ENCODE peak calls at places on chromosome 5, in nine cellular contexts. One of them, this sample, is unnamed.

GRCh38 chr5:32909207-32909606 is 198.1 kb downstream of the NPR3 start:
- DNase-seq in cardiac fibroblast: peak
- DNase-seq in psoas muscle: no peak
- DNase-seq in astrocyte of the cerebellum: peak
- DNase-seq in GM12878: no peak
- DNase-seq in astrocyte of the spinal cord: peak
- DNase-seq in heart right ventricle: no peak
- DNase-seq in IMR-90: peak
- DNase-seq in hepatocyte: no peak
- DNase-seq in this sample: peak

GRCh38 chr5:6829150-6829784 is 116.0 kb downstream of the TENT4A start:
- DNase-seq in cardiac fibroblast: no peak
- DNase-seq in psoas muscle: no peak
- DNase-seq in astrocyte of the cerebellum: no peak
- DNase-seq in GM12878: peak
- DNase-seq in astrocyte of the spinal cord: no peak
- DNase-seq in heart right ventricle: no peak
- DNase-seq in IMR-90: no peak
- DNase-seq in hepatocyte: no peak
- DNase-seq in this sample: no peak

GRCh38 chr5:141914797-141915196 is 8.9 kb upstream of the DELE1 start:
- DNase-seq in cardiac fibroblast: no peak
- DNase-seq in psoas muscle: no peak
- DNase-seq in astrocyte of the cerebellum: no peak
- DNase-seq in GM12878: no peak
- DNase-seq in astrocyte of the spinal cord: no peak
- DNase-seq in heart right ventricle: no peak
- DNase-seq in IMR-90: no peak
- DNase-seq in hepatocyte: no peak
- DNase-seq in this sample: no peak

GRCh38 chr5:158413125-158413680 is 554.3 kb upstream of the CLINT1 start:
- DNase-seq in cardiac fibroblast: no peak
- DNase-seq in psoas muscle: no peak
- DNase-seq in astrocyte of the cerebellum: no peak
- DNase-seq in GM12878: no peak
- DNase-seq in astrocyte of the spinal cord: no peak
- DNase-seq in heart right ventricle: no peak
- DNase-seq in IMR-90: no peak
- DNase-seq in hepatocyte: no peak
- DNase-seq in this sample: no peak

GRCh38 chr5:158958048-158958994 is 141.4 kb downstream of the EBF1 start:
- DNase-seq in cardiac fibroblast: no peak
- DNase-seq in psoas muscle: no peak
- DNase-seq in astrocyte of the cerebellum: no peak
- DNase-seq in GM12878: peak
- DNase-seq in astrocyte of the spinal cord: no peak
- DNase-seq in heart right ventricle: no peak
- DNase-seq in IMR-90: no peak
- DNase-seq in hepatocyte: no peak
- DNase-seq in this sample: no peak

GRCh38 chr5:91207248-91207647 is 175.9 kb downstream of the ARRDC3 start:
- DNase-seq in cardiac fibroblast: no peak
- DNase-seq in psoas muscle: no peak
- DNase-seq in astrocyte of the cerebellum: no peak
- DNase-seq in GM12878: no peak
- DNase-seq in astrocyte of the spinal cord: no peak
- DNase-seq in heart right ventricle: no peak
- DNase-seq in IMR-90: peak
- DNase-seq in hepatocyte: no peak
- DNase-seq in this sample: no peak

GRCh38 chr5:157610990-157611389 is 35.4 kb upstream of the ADAM19 start:
- DNase-seq in cardiac fibroblast: no peak
- DNase-seq in psoas muscle: no peak
- DNase-seq in astrocyte of the cerebellum: no peak
- DNase-seq in GM12878: no peak
- DNase-seq in astrocyte of the spinal cord: no peak
- DNase-seq in heart right ventricle: no peak
- DNase-seq in IMR-90: no peak
- DNase-seq in hepatocyte: no peak
- DNase-seq in this sample: no peak

GRCh38 chr5:2238732-2239131 is 356.0 kb upstream of the IRX4 start:
- DNase-seq in cardiac fibroblast: no peak
- DNase-seq in psoas muscle: no peak
- DNase-seq in astrocyte of the cerebellum: no peak
- DNase-seq in GM12878: no peak
- DNase-seq in astrocyte of the spinal cord: no peak
- DNase-seq in heart right ventricle: no peak
- DNase-seq in IMR-90: no peak
- DNase-seq in hepatocyte: no peak
- DNase-seq in this sample: no peak

GRCh38 chr5:139877129-139877597 is 81.6 kb downstream of the PSD2 start:
- DNase-seq in cardiac fibroblast: no peak
- DNase-seq in psoas muscle: peak
- DNase-seq in astrocyte of the cerebellum: no peak
- DNase-seq in GM12878: no peak
- DNase-seq in astrocyte of the spinal cord: no peak
- DNase-seq in heart right ventricle: no peak
- DNase-seq in IMR-90: no peak
- DNase-seq in hepatocyte: no peak
- DNase-seq in this sample: no peak

GRCh38 chr5:111774525-111774924 is 17.5 kb upstream of the NREP start:
- DNase-seq in cardiac fibroblast: peak
- DNase-seq in psoas muscle: peak
- DNase-seq in astrocyte of the cerebellum: peak
- DNase-seq in GM12878: no peak
- DNase-seq in astrocyte of the spinal cord: peak
- DNase-seq in heart right ventricle: no peak
- DNase-seq in IMR-90: peak
- DNase-seq in hepatocyte: peak
- DNase-seq in this sample: no peak

GRCh38 chr5:109740329-109740728 is 50.6 kb downstream of the MAN2A1 start:
- DNase-seq in cardiac fibroblast: no peak
- DNase-seq in psoas muscle: no peak
- DNase-seq in astrocyte of the cerebellum: peak
- DNase-seq in GM12878: peak
- DNase-seq in astrocyte of the spinal cord: peak
- DNase-seq in heart right ventricle: no peak
- DNase-seq in IMR-90: peak
- DNase-seq in hepatocyte: no peak
- DNase-seq in this sample: no peak

GRCh38 chr5:59079622-59080620 is 497.0 kb downstream of the RAB3C start:
- DNase-seq in cardiac fibroblast: peak
- DNase-seq in psoas muscle: no peak
- DNase-seq in astrocyte of the cerebellum: peak
- DNase-seq in GM12878: no peak
- DNase-seq in astrocyte of the spinal cord: peak
- DNase-seq in heart right ventricle: no peak
- DNase-seq in IMR-90: peak
- DNase-seq in hepatocyte: peak
- DNase-seq in this sample: peak

GRCh38 chr5:100900796-100901731 is 2.0 kb downstream of the ST8SIA4 start:
- DNase-seq in cardiac fibroblast: peak
- DNase-seq in psoas muscle: peak
- DNase-seq in astrocyte of the cerebellum: peak
- DNase-seq in GM12878: peak
- DNase-seq in astrocyte of the spinal cord: peak
- DNase-seq in heart right ventricle: peak
- DNase-seq in IMR-90: peak
- DNase-seq in hepatocyte: peak
- DNase-seq in this sample: no peak

GRCh38 chr5:152061095-152061494 is 136.4 kb upstream of the GLRA1 start:
- DNase-seq in cardiac fibroblast: no peak
- DNase-seq in psoas muscle: no peak
- DNase-seq in astrocyte of the cerebellum: no peak
- DNase-seq in GM12878: no peak
- DNase-seq in astrocyte of the spinal cord: no peak
- DNase-seq in heart right ventricle: no peak
- DNase-seq in IMR-90: no peak
- DNase-seq in hepatocyte: no peak
- DNase-seq in this sample: no peak
- H3K4me3 ChIP-seq in cardiac fibroblast: no peak
- H3K4me3 ChIP-seq in psoas muscle: no peak
- H3K4me3 ChIP-seq in astrocyte of the cerebellum: no peak
- H3K4me3 ChIP-seq in GM12878: no peak
- H3K4me3 ChIP-seq in astrocyte of the spinal cord: no peak
- H3K4me3 ChIP-seq in heart right ventricle: no peak
- H3K4me3 ChIP-seq in IMR-90: no peak
- H3K4me3 ChIP-seq in hepatocyte: no peak
- H3K4me3 ChIP-seq in this sample: no peak

GRCh38 chr5:134374234-134374633 is 2.9 kb downstream of the UBE2B start:
- DNase-seq in cardiac fibroblast: no peak
- DNase-seq in psoas muscle: no peak
- DNase-seq in astrocyte of the cerebellum: no peak
- DNase-seq in GM12878: no peak
- DNase-seq in astrocyte of the spinal cord: no peak
- DNase-seq in heart right ventricle: no peak
- DNase-seq in IMR-90: no peak
- DNase-seq in hepatocyte: no peak
- DNase-seq in this sample: no peak
- TF ChIP-seq CTCF in cardiac fibroblast: no peak
- TF ChIP-seq CTCF in psoas muscle: no peak
- TF ChIP-seq CTCF in astrocyte of the cerebellum: no peak
- TF ChIP-seq CTCF in GM12878: no peak
- TF ChIP-seq CTCF in astrocyte of the spinal cord: peak
- TF ChIP-seq CTCF in heart right ventricle: no peak
- TF ChIP-seq CTCF in IMR-90: peak
- TF ChIP-seq CTCF in hepatocyte: peak
- TF ChIP-seq CTCF in this sample: no peak

GRCh38 chr5:67360047-67360446 is 163.4 kb upstream of the CD180 start:
- DNase-seq in cardiac fibroblast: no peak
- DNase-seq in psoas muscle: no peak
- DNase-seq in astrocyte of the cerebellum: no peak
- DNase-seq in GM12878: no peak
- DNase-seq in astrocyte of the spinal cord: no peak
- DNase-seq in heart right ventricle: no peak
- DNase-seq in IMR-90: no peak
- DNase-seq in hepatocyte: no peak
- DNase-seq in this sample: no peak

GRCh38 chr5:67363195-67363594 is 166.6 kb upstream of the CD180 start:
- DNase-seq in cardiac fibroblast: peak
- DNase-seq in psoas muscle: no peak
- DNase-seq in astrocyte of the cerebellum: no peak
- DNase-seq in GM12878: no peak
- DNase-seq in astrocyte of the spinal cord: no peak
- DNase-seq in heart right ventricle: no peak
- DNase-seq in IMR-90: no peak
- DNase-seq in hepatocyte: no peak
- DNase-seq in this sample: no peak

GRCh38 chr5:67363963-67364362 is 167.4 kb upstream of the CD180 start:
- DNase-seq in cardiac fibroblast: no peak
- DNase-seq in psoas muscle: no peak
- DNase-seq in astrocyte of the cerebellum: no peak
- DNase-seq in GM12878: no peak
- DNase-seq in astrocyte of the spinal cord: no peak
- DNase-seq in heart right ventricle: no peak
- DNase-seq in IMR-90: no peak
- DNase-seq in hepatocyte: no peak
- DNase-seq in this sample: no peak

GRCh38 chr5:67364381-67364970 is 167.9 kb upstream of the CD180 start:
- DNase-seq in cardiac fibroblast: no peak
- DNase-seq in psoas muscle: no peak
- DNase-seq in astrocyte of the cerebellum: no peak
- DNase-seq in GM12878: no peak
- DNase-seq in astrocyte of the spinal cord: no peak
- DNase-seq in heart right ventricle: no peak
- DNase-seq in IMR-90: no peak
- DNase-seq in hepatocyte: no peak
- DNase-seq in this sample: no peak

DNA sequence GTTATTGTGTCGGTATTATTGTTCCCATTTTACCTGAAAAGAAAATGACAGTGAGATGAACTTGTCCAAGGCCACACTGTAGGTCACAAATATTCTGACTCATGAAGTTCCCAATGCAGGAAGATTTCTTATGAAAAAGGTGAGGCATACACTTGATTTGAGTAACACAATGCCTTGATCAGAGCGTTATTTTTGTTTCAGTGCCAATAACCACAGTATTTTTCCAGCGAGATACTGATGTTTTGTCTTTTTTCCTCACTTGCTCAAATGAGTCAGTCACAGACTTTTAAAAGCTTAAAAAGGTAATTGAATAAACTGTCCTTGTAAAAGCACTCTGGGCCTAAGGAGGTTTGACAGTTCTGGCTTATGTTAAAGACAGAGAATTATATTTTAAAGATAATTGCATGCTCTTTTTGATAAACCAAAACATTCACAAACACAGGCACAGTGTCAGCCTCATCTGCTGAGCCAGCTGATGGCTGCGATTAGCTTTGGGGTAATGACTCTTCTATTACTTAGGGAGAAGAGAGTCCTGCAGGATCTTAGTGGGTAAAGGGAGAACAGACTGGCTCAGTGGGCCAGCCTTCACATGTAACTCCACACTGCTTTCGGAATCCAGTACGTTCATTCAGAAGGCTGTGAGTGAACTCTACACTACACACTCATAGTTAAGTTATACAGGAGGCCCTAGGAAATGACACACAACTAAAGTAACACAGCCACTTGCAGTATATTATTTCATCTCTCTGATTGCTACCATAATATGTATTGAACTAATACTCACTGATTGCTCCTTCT is 165.5 kb upstream of the CD180 start:
- DNase-seq in cardiac fibroblast: peak
- DNase-seq in psoas muscle: no peak
- DNase-seq in astrocyte of the cerebellum: peak
- DNase-seq in GM12878: no peak
- DNase-seq in astrocyte of the spinal cord: peak
- DNase-seq in heart right ventricle: no peak
- DNase-seq in IMR-90: no peak
- DNase-seq in hepatocyte: no peak
- DNase-seq in this sample: no peak
- H3K4me3 ChIP-seq in cardiac fibroblast: no peak
- H3K4me3 ChIP-seq in psoas muscle: no peak
- H3K4me3 ChIP-seq in astrocyte of the cerebellum: no peak
- H3K4me3 ChIP-seq in GM12878: no peak
- H3K4me3 ChIP-seq in astrocyte of the spinal cord: no peak
- H3K4me3 ChIP-seq in heart right ventricle: no peak
- H3K4me3 ChIP-seq in IMR-90: no peak
- H3K4me3 ChIP-seq in hepatocyte: no peak
- H3K4me3 ChIP-seq in this sample: no peak

GRCh38 chr5:33968133-33969005 is 16.1 kb downstream of the SLC45A2 start:
- DNase-seq in cardiac fibroblast: no peak
- DNase-seq in psoas muscle: no peak
- DNase-seq in astrocyte of the cerebellum: no peak
- DNase-seq in GM12878: no peak
- DNase-seq in astrocyte of the spinal cord: no peak
- DNase-seq in heart right ventricle: no peak
- DNase-seq in IMR-90: no peak
- DNase-seq in hepatocyte: no peak
- DNase-seq in this sample: no peak

GRCh38 chr5:33973271-33973670 is 11.2 kb downstream of the SLC45A2 start:
- DNase-seq in cardiac fibroblast: no peak
- DNase-seq in psoas muscle: no peak
- DNase-seq in astrocyte of the cerebellum: no peak
- DNase-seq in GM12878: no peak
- DNase-seq in astrocyte of the spinal cord: no peak
- DNase-seq in heart right ventricle: no peak
- DNase-seq in IMR-90: no peak
- DNase-seq in hepatocyte: no peak
- DNase-seq in this sample: no peak

GRCh38 chr5:33964132-33964531 is 20.4 kb downstream of the SLC45A2 start:
- DNase-seq in cardiac fibroblast: no peak
- DNase-seq in psoas muscle: no peak
- DNase-seq in astrocyte of the cerebellum: no peak
- DNase-seq in GM12878: no peak
- DNase-seq in astrocyte of the spinal cord: no peak
- DNase-seq in heart right ventricle: no peak
- DNase-seq in IMR-90: no peak
- DNase-seq in hepatocyte: no peak
- DNase-seq in this sample: no peak

GRCh38 chr5:33969572-33970452 is 14.7 kb downstream of the SLC45A2 start:
- DNase-seq in cardiac fibroblast: peak
- DNase-seq in psoas muscle: no peak
- DNase-seq in astrocyte of the cerebellum: peak
- DNase-seq in GM12878: peak
- DNase-seq in astrocyte of the spinal cord: peak
- DNase-seq in heart right ventricle: no peak
- DNase-seq in IMR-90: peak
- DNase-seq in hepatocyte: peak
- DNase-seq in this sample: no peak
- TF ChIP-seq CTCF in cardiac fibroblast: peak
- TF ChIP-seq CTCF in psoas muscle: peak
- TF ChIP-seq CTCF in astrocyte of the cerebellum: peak
- TF ChIP-seq CTCF in GM12878: peak
- TF ChIP-seq CTCF in astrocyte of the spinal cord: peak
- TF ChIP-seq CTCF in heart right ventricle: peak
- TF ChIP-seq CTCF in IMR-90: peak
- TF ChIP-seq CTCF in hepatocyte: peak
- TF ChIP-seq CTCF in this sample: peak